ENCODE peak calls at places on chromosome 11, in seven cellular contexts. B is mucosa of descending colon, Y is gastrocnemius medialis, T is left lung, I is Panc1, S is RWPE2, V is upper lobe of left lung. F is an unnamed sample.

GRCh38 chr11:78372114-78372768 is 45.4 kb downstream of the GAB2 start:
- ATAC-seq in V (no peak), T (peak), S (no peak), Y (no peak), I (no peak), B (no peak), F (no peak)

GRCh38 chr11:129533395-129533794 is 157.7 kb downstream of the BARX2 start:
- ATAC-seq in T (no peak), V (no peak), B (no peak), I (no peak), S (no peak), Y (no peak), F (no peak)

GRCh38 chr11:116852261-116853125 is 15.1 kb upstream of the APOA1 start:
- ATAC-seq in Y (no peak), B (peak), S (peak), V (no peak), T (peak), I (peak), F (no peak)

GRCh38 chr11:76783294-76783900 is at the start of gene TSKU:
- ATAC-seq in I (peak), B (peak), Y (peak), S (peak), T (peak), V (no peak), F (peak)

GRCh38 chr11:44192701-44193100 is 97.2 kb downstream of the EXT2 start:
- ATAC-seq in Y (no peak), I (no peak), S (no peak), T (no peak), B (no peak), V (no peak), F (no peak)

GRCh38 chr11:50182486-50182885 is 149.8 kb downstream of the OR4C45 start:
- ATAC-seq in I (no peak), Y (no peak), S (no peak), T (no peak), V (no peak), B (no peak), F (no peak)

GRCh38 chr11:13333456-13333957 is 55.9 kb downstream of the BMAL1 start:
- ATAC-seq in B (peak), Y (no peak), V (no peak), T (no peak), I (no peak), S (peak), F (peak)

GRCh38 chr11:69449320-69450063 is 32.0 kb upstream of the LINC01488 start:
- ATAC-seq in T (peak), S (no peak), V (peak), Y (peak), B (peak), I (peak), F (peak)

GRCh38 chr11:533586-534196 is 1.7 kb downstream of the HRAS start:
- ATAC-seq in V (no peak), Y (no peak), T (no peak), I (no peak), S (no peak), B (no peak), F (no peak)

GRCh38 chr11:37223962-37224361 is 625.9 kb upstream of the RAG2 start:
- ATAC-seq in B (no peak), S (no peak), I (no peak), Y (no peak), T (no peak), V (no peak), F (no peak)

GRCh38 chr11:120352405-120352804 is 16.2 kb downstream of the ARHGEF12 start:
- ATAC-seq in S (no peak), T (no peak), V (no peak), Y (no peak), B (peak), I (no peak), F (no peak)

GRCh38 chr11:40291304-40292100 is 1168.0 kb downstream of the LRRC4C start:
- ATAC-seq in S (no peak), Y (no peak), I (no peak), V (no peak), T (no peak), B (no peak), F (no peak)

GRCh38 chr11:40292636-40293585 is 1166.5 kb downstream of the LRRC4C start:
- ATAC-seq in I (no peak), V (no peak), S (no peak), Y (no peak), T (peak), B (no peak), F (no peak)

GRCh38 chr11:40294343-40294723 is 1165.1 kb downstream of the LRRC4C start:
- ATAC-seq in S (peak), V (no peak), Y (no peak), B (no peak), I (peak), T (no peak), F (no peak)

GRCh38 chr11:40295466-40295865 is 1164.0 kb downstream of the LRRC4C start:
- ATAC-seq in V (no peak), S (no peak), B (no peak), Y (no peak), I (no peak), T (no peak), F (no peak)

GRCh38 chr11:40293655-40294342 is 1165.7 kb downstream of the LRRC4C start:
- ATAC-seq in B (peak), V (peak), S (peak), I (peak), Y (peak), T (peak), F (peak)
- H3K4me3 ChIP-seq in B (no peak), V (peak), S (peak), I (peak), Y (peak), T (peak), F (peak)

DNA sequence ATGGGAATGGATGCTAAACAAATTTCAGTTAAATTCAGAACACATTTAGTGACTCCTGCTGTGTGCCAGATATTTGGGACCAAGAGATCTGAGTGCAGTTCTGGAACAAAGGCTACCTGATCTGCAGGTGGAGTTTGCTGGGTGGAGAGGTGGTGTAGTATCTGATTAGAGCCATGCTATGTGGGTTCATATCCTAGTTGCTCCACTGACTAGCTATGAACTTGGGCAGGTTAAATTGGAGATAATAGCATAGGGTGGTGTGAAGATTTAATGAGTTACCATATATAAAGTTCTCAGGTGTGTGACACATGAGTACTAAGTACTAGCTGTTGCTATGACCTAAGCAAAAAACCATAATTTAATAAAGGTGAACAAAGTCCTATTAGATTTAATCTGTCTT is 2.0 kb downstream of the ENDOD1 start:
- ATAC-seq in B (no peak), S (no peak), V (no peak), I (no peak), Y (no peak), T (no peak), F (no peak)
- H3K4me3 ChIP-seq in B (no peak), S (no peak), V (peak), I (no peak), Y (no peak), T (no peak), F (no peak)

GRCh38 chr11:127247261-127247660 is 246.7 kb upstream of the KIRREL3 start:
- ATAC-seq in V (no peak), I (no peak), Y (no peak), B (no peak), T (no peak), S (no peak), F (no peak)
- H3K4me3 ChIP-seq in V (no peak), I (no peak), Y (no peak), B (no peak), T (no peak), S (no peak), F (no peak)

GRCh38 chr11:61609000-61609969 is 28.4 kb upstream of the SYT7 start:
- ATAC-seq in T (no peak), V (no peak), S (no peak), Y (no peak), B (peak), I (no peak), F (no peak)
- H3K4me3 ChIP-seq in T (no peak), V (no peak), S (no peak), Y (no peak), B (no peak), I (no peak), F (no peak)

GRCh38 chr11:122365545-122366380 is 249.7 kb upstream of the BLID start:
- ATAC-seq in T (no peak), B (no peak), S (no peak), Y (no peak), I (no peak), V (no peak), F (no peak)
- H3K4me3 ChIP-seq in T (peak), B (no peak), S (no peak), Y (no peak), I (no peak), V (peak), F (no peak)

GRCh38 chr11:61955416-61956135 is 5.4 kb downstream of the BEST1 start:
- ATAC-seq in V (peak), T (peak), S (no peak), Y (peak), I (no peak), B (peak), F (peak)

GRCh38 chr11:61956191-61957027 is 6.3 kb downstream of the BEST1 start:
- ATAC-seq in T (no peak), B (no peak), V (no peak), Y (no peak), I (no peak), S (no peak), F (no peak)

GRCh38 chr11:61952882-61953281 is 2.7 kb downstream of the BEST1 start:
- ATAC-seq in V (no peak), B (no peak), Y (no peak), I (no peak), T (no peak), S (no peak), F (no peak)

GRCh38 chr11:61954106-61955030 is 4.2 kb downstream of the BEST1 start:
- ATAC-seq in T (peak), S (no peak), V (no peak), Y (peak), I (peak), B (no peak), F (peak)

DNA sequence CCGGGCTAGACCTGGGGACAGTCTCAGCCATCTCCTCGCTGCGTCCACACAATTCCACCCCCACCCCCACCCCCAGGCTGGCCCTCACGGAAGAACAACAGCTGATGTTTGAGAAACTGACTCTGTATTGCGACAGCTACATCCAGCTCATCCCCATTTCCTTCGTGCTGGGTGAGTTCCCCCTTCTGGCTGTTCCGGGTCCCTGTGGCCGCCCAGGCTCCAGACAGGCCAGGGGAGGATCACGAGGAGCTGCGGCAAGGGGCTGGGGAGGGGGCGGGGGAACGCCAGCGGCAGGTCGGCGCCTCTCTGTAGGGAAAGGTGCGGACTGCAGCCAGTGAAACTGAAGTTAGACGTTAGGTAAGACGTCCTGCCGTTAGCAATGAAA is 4.9 kb downstream of the BEST1 start:
- ATAC-seq in V (peak), T (peak), Y (peak), I (peak), S (peak), B (peak), F (peak)
- H3K4me3 ChIP-seq in V (peak), T (peak), Y (peak), I (no peak), S (no peak), B (no peak), F (peak)

DNA sequence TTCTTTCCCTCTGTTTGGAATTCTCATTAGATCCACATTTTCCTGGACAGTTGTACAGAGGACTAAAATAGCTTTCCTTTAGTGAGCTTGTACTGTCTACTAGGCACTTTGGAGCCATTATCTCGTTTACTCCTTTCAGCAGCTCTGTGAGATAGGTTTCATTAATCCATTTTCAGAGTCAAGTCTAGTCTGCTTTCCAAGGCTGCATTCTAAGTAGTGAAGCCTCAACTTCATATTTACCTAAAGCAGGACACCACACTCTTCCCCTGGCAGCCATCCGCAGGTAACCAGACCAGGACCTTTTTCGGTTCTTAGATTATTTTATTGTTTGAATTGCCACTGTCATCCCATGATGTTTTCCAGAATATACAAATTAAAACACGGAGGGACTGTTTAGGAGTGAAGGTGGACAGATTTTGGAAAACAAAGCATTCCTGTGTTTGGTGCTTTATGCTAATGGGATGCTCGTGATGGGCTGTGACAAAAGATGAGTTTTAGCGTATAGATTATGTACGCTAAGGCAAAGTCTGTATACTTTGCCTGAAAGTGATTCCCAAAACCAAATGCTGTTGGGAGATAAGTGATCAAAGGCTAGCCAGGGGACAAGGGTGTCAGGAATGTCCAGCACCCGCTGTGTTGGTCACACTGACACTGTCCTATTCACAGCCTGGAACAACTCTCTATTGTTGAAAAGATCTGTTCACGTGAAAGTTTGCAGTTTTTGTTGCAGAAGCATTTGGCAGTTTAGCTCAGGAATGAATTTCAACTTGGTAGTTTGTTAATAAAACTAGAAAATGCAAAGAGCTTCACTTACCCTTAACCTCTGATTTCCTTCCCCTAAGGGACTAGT is 1.3 kb downstream of the JAM3 start:
- ATAC-seq in I (no peak), Y (no peak), B (no peak), S (no peak), T (no peak), V (no peak), F (no peak)
- H3K4me3 ChIP-seq in I (peak), Y (peak), B (no peak), S (no peak), T (peak), V (peak), F (peak)

DNA sequence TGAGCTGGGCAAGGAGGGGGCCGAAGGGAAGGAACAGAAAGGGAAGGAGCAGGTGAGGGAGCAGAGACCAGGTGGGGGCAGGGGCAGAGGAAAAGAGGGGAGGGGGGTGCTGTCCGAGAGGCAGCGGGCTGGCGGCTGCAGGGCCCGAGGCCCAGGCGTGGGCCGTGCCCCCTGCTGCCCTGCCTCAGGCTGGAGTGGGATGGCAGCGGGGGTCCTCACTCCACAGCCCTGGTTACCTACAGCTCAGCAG is 2.3 kb downstream of the IGF2 start:
- ATAC-seq in I (no peak), V (no peak), T (no peak), S (no peak), B (no peak), Y (no peak), F (no peak)
- H3K4me3 ChIP-seq in I (no peak), V (no peak), T (no peak), S (no peak), B (no peak), Y (peak), F (no peak)

GRCh38 chr11:96486890-96487633 is 97.2 kb downstream of the JRKL start:
- ATAC-seq in S (peak), V (no peak), Y (no peak), I (no peak), T (peak), B (peak), F (no peak)
- H3K4me3 ChIP-seq in S (no peak), V (peak), Y (no peak), I (peak), T (no peak), B (no peak), F (no peak)

GRCh38 chr11:41246399-41246745 is 213.1 kb downstream of the LRRC4C start:
- ATAC-seq in V (no peak), Y (no peak), I (no peak), S (no peak), T (no peak), B (no peak), F (no peak)
- H3K4me3 ChIP-seq in V (no peak), Y (no peak), I (no peak), S (no peak), T (no peak), B (no peak), F (no peak)

F was measured in gastroesophageal sphincter.